ENCODE peak calls at places on chromosome 22, in ten cellular contexts. Y is heart right ventricle, K is astrocyte of the cerebellum, U is AG04450, T is choroid plexus epithelial cell, N is bronchial epithelial cell, S is breast epithelium, L is AG10803, D is pancreas, G is right atrium auricular region. Z is an unnamed sample.

GRCh38 chr22:19863571-19863970 is 8.9 kb upstream of the GNB1L start:
- DNase-seq in Y (no peak), S (no peak), T (no peak), G (no peak), L (no peak), K (no peak), D (no peak), N (no peak), U (no peak), Z (no peak)

GRCh38 chr22:23269441-23270211 is 89.3 kb downstream of the BCR start:
- DNase-seq in T (no peak), N (no peak), L (no peak), D (no peak), Y (no peak), U (no peak), K (no peak), G (no peak), S (no peak), Z (no peak)

GRCh38 chr22:22565991-22566390 is 6.9 kb upstream of the PRAME start:
- DNase-seq in T (peak), Y (no peak), U (no peak), N (peak), L (no peak), D (no peak), K (no peak), G (no peak), S (no peak), Z (no peak)

GRCh38 chr22:47053865-47054185 is 291.4 kb downstream of the TBC1D22A start:
- DNase-seq in S (no peak), D (no peak), Y (no peak), G (no peak), U (peak), K (peak), L (peak), T (peak), N (no peak), Z (no peak)

GRCh38 chr22:50530857-50531545 is 1.2 kb upstream of the TYMP start:
- DNase-seq in N (peak), Y (peak), U (no peak), G (peak), D (peak), L (peak), T (peak), K (no peak), S (peak), Z (peak)

GRCh38 chr22:41768420-41768819 is 32.1 kb upstream of the CCDC134 start:
- DNase-seq in N (peak), Y (no peak), U (no peak), T (peak), L (no peak), S (no peak), G (no peak), D (no peak), K (peak), Z (no peak)

GRCh38 chr22:19125011-19125410 is 2.8 kb upstream of the DGCR2 start:
- DNase-seq in N (no peak), L (no peak), U (no peak), G (no peak), D (no peak), Y (no peak), S (no peak), K (no peak), T (no peak), Z (no peak)

GRCh38 chr22:50569041-50569459 is 6.3 kb upstream of the SYCE3 start:
- DNase-seq in L (no peak), Y (no peak), T (no peak), K (no peak), N (no peak), U (no peak), D (peak), S (no peak), G (no peak), Z (no peak)

GRCh38 chr22:28398987-28399386 is 280.7 kb downstream of the TTC28 start:
- DNase-seq in D (no peak), T (no peak), L (no peak), Y (no peak), U (no peak), S (no peak), K (no peak), G (no peak), N (no peak), Z (no peak)

GRCh38 chr22:17119481-17120202 is 1.5 kb downstream of the TMEM121B start:
- DNase-seq in S (no peak), N (no peak), U (no peak), Y (no peak), T (peak), D (peak), G (no peak), K (no peak), L (no peak), Z (no peak)

GRCh38 chr22:50526849-50527801 is 1.7 kb upstream of the SCO2 start:
- DNase-seq in G (peak), T (no peak), S (no peak), K (no peak), D (peak), N (peak), Y (peak), U (no peak), L (peak), Z (peak)

GRCh38 chr22:49324527-49325491 is 502.9 kb downstream of the BRD1 start:
- DNase-seq in D (no peak), L (no peak), T (no peak), Y (no peak), S (peak), G (peak), U (no peak), N (no peak), K (no peak), Z (no peak)

GRCh38 chr22:23302171-23303002 is 122.1 kb downstream of the BCR start:
- DNase-seq in T (peak), U (no peak), K (no peak), Y (no peak), G (no peak), S (no peak), N (no peak), L (no peak), D (peak), Z (no peak)

GRCh38 chr22:19523240-19524169 is 705 bp downstream of the CLDN5 start:
- DNase-seq in L (peak), S (no peak), N (no peak), G (no peak), K (no peak), T (peak), U (no peak), Y (no peak), D (no peak), Z (no peak)

GRCh38 chr22:36330655-36331305 is 57.0 kb downstream of the MYH9 start:
- DNase-seq in U (no peak), K (no peak), Y (peak), G (peak), T (peak), D (no peak), N (no peak), S (no peak), L (peak), Z (peak)

GRCh38 chr22:49371325-49372110 is 456.2 kb downstream of the BRD1 start:
- DNase-seq in L (no peak), Y (no peak), S (peak), D (no peak), T (no peak), K (no peak), N (no peak), U (no peak), G (peak), Z (no peak)

DNA sequence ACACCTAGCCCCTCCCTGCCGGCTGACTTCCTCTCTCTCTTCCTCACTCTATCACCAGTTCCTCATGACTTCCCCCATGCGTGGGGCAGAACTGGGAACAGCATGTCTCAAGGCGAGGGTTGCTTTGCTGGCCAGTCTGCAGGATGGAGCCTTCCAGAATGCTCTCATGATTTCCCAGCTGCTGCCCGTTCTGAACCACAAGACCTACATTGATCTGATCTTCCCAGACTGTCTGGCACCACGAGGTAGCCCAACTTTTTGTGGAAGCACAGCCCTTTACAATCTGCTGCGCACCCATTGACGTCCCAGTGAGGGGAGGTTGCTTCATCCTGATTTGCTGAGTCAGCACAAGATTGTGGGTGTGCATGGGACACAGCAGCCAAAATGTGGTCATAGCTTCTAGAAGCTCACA is 8.6 kb downstream of the TCN2 start:
- DNase-seq in T (no peak), G (no peak), K (no peak), Y (no peak), U (no peak), D (no peak), L (no peak), N (no peak), S (no peak), Z (no peak)
- H3K4me3 ChIP-seq in T (no peak), G (no peak), K (no peak), Y (no peak), U (no peak), D (no peak), L (no peak), N (no peak), S (no peak), Z (no peak)

DNA sequence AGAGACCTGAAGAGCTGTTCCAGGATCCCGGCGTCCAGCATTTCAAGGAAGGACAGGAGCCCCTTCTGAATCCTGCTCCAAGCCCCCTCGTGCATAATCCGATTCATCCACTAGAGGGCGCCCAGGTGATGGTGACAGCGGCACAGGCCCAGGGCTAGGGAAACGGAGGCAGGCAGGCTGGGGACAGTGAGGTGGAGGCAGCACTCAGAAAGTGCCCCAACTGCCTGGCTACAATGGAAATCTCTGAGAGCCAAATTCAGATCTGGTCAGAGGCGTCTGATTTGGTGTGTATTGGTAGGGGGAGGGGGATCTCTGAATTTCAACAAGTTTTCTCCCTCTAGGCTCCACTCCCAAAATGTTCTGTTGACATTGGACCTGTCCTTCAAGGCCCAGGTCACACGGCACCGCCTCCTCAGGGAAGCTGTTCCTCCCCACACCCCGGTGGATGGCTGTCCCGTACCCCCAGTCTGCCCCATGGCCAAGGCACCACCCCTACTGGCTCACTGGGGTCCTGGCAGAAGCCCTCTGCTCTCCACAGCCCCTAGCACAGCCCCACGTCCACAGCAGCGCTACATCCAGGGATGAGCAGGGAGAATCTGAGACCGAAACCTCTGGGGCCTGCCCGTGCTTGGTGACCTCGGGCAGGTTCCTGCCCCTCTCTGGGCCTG is 142.9 kb downstream of the CRYBB2 start:
- DNase-seq in N (peak), S (peak), L (peak), D (peak), T (peak), G (no peak), U (no peak), K (peak), Y (peak), Z (no peak)
- TF ChIP-seq CTCF in N (peak), S (peak), L (peak), D (peak), T (peak), G (peak), U (peak), K (peak), Y (peak), Z (peak)

GRCh38 chr22:26357813-26358212 is 71.2 kb upstream of the ASPHD2 start:
- DNase-seq in D (no peak), Y (no peak), U (no peak), S (no peak), K (no peak), G (no peak), L (no peak), N (no peak), T (no peak), Z (no peak)

GRCh38 chr22:26362471-26362870 is 66.6 kb upstream of the ASPHD2 start:
- DNase-seq in D (no peak), G (no peak), N (no peak), L (peak), Y (no peak), K (no peak), T (no peak), S (no peak), U (no peak), Z (no peak)

GRCh38 chr22:26357281-26357680 is 71.8 kb upstream of the ASPHD2 start:
- DNase-seq in Y (no peak), U (no peak), K (no peak), S (no peak), N (no peak), G (no peak), L (no peak), D (no peak), T (no peak), Z (no peak)

GRCh38 chr22:26359156-26359555 is 69.9 kb upstream of the ASPHD2 start:
- DNase-seq in S (no peak), U (no peak), T (no peak), D (no peak), Y (no peak), L (no peak), K (no peak), G (no peak), N (no peak), Z (no peak)

GRCh38 chr22:26360169-26360885 is 68.7 kb upstream of the ASPHD2 start:
- DNase-seq in S (peak), Y (peak), D (no peak), N (peak), L (peak), G (peak), T (peak), K (peak), U (peak), Z (peak)
- H3K4me3 ChIP-seq in S (no peak), Y (no peak), D (no peak), N (no peak), L (peak), G (no peak), T (no peak), K (no peak), U (peak), Z (no peak)

GRCh38 chr22:38570841-38571364 is 920 bp upstream of the DMC1 start:
- DNase-seq in L (peak), Y (peak), T (peak), K (no peak), G (no peak), N (no peak), S (no peak), D (peak), U (no peak), Z (no peak)
- TF ChIP-seq CTCF in L (peak), Y (peak), T (peak), K (no peak), G (no peak), N (no peak), S (no peak), D (no peak), U (peak), Z (peak)

GRCh38 chr22:26756675-26757293 is 99.4 kb downstream of the MIAT start:
- DNase-seq in N (peak), Y (peak), K (no peak), U (no peak), L (peak), G (peak), D (peak), S (peak), T (peak), Z (no peak)
- H3K4me3 ChIP-seq in N (no peak), Y (no peak), K (peak), U (peak), L (peak), G (no peak), D (no peak), S (peak), T (peak), Z (no peak)

GRCh38 chr22:33202455-33202854 is 144.3 kb upstream of the SYN3 start:
- DNase-seq in D (no peak), G (no peak), K (no peak), Y (no peak), S (no peak), T (no peak), L (no peak), U (no peak), N (no peak), Z (no peak)
- TF ChIP-seq CTCF in D (no peak), G (no peak), K (no peak), Y (no peak), S (no peak), T (no peak), L (no peak), U (no peak), N (no peak), Z (no peak)

GRCh38 chr22:45302751-45303150 is 7.0 kb upstream of the FAM118A start:
- DNase-seq in T (no peak), U (no peak), Y (no peak), D (no peak), L (no peak), K (no peak), G (no peak), N (no peak), S (no peak), Z (no peak)
- H3K4me3 ChIP-seq in T (no peak), U (no peak), Y (no peak), D (no peak), L (no peak), K (no peak), G (no peak), N (no peak), S (no peak), Z (no peak)

GRCh38 chr22:37331811-37332536 is 49.7 kb downstream of the CYTH4 start:
- DNase-seq in T (no peak), G (no peak), N (no peak), L (no peak), D (peak), U (no peak), Y (no peak), K (no peak), S (no peak), Z (no peak)
- TF ChIP-seq CTCF in T (peak), G (no peak), N (peak), L (no peak), D (no peak), U (no peak), Y (no peak), K (no peak), S (no peak), Z (no peak)

GRCh38 chr22:38292694-38293093 is 19.9 kb upstream of the TMEM184B start:
- DNase-seq in D (no peak), U (no peak), L (no peak), Y (no peak), G (no peak), N (no peak), T (peak), S (no peak), K (no peak), Z (no peak)

GRCh38 chr22:38290347-38290746 is 17.5 kb upstream of the TMEM184B start:
- DNase-seq in N (no peak), U (no peak), G (no peak), T (no peak), L (no peak), K (no peak), D (no peak), Y (no peak), S (no peak), Z (no peak)

GRCh38 chr22:38291201-38291777 is 18.5 kb upstream of the TMEM184B start:
- DNase-seq in T (no peak), L (no peak), D (no peak), U (no peak), K (no peak), N (no peak), S (no peak), Y (peak), G (no peak), Z (no peak)

GRCh38 chr22:38286915-38287669 is 14.3 kb upstream of the TMEM184B start:
- DNase-seq in L (no peak), T (no peak), G (no peak), N (no peak), S (no peak), Y (no peak), K (no peak), U (no peak), D (no peak), Z (no peak)

GRCh38 chr22:38289583-38290082 is 16.8 kb upstream of the TMEM184B start:
- DNase-seq in S (no peak), N (no peak), U (no peak), D (no peak), G (no peak), L (no peak), K (no peak), T (no peak), Y (no peak), Z (no peak)
- H3K4me3 ChIP-seq in S (no peak), N (no peak), U (no peak), D (no peak), G (no peak), L (no peak), K (no peak), T (no peak), Y (no peak), Z (no peak)

DNA sequence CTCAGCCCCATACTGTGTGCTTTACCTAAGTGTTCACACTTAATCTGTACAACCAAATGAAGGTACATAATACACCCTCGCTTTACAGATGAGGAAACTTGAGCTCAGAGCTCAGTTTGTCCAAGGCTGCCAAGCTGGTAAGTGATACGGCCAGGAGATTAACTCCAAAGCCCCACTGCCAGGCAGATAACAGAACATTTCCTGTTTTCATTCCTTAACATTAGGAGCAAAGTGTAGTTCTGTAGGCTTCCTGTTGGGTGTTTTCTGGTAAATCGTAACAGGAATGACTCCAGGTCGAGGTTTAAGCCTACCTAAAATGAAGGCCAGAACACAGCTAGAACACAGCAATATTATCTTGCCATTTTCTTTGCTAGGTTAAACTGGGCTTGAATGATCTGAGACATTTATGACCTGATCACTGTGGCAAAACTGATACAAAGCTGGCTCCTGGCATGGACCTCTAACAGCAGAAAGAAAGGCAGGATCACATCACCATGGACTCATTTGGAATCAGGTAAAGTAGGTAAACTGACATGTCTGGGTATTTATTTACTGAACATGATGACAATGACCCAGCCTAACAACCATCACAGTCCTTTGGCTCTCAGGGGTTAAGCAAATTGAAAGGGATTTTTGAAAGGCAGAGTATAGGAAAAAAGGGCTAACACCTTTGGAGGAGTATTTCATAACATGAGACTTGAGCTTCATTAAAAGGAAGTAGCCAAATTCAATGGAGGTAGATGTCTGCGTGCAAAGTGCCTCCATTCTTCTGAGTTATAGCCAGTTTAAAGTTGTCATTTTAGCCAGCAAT is 3.9 kb upstream of the NUP50 start:
- DNase-seq in D (no peak), Y (no peak), S (no peak), T (peak), N (peak), U (no peak), K (no peak), L (no peak), G (no peak), Z (peak)
- TF ChIP-seq CTCF in D (peak), Y (no peak), S (no peak), T (peak), N (peak), U (peak), K (peak), L (peak), G (no peak), Z (no peak)

Z was measured in LNCaP clone FGC.